ENCODE peak calls at places on chromosomes 13 and 19, in four cellular contexts. One of them, this sample, is unnamed.

GRCh38 chr13:105971312-105971711 is 564.1 kb downstream of the EFNB2 start:
- DNase-seq in MCF 10A: no peak
- DNase-seq in fibroblast of villous mesenchyme: peak
- DNase-seq in ovary: no peak
- DNase-seq in this sample: no peak

GRCh38 chr13:76386316-76386715 is 499.9 kb downstream of the KCTD12 start:
- DNase-seq in MCF 10A: no peak
- DNase-seq in fibroblast of villous mesenchyme: no peak
- DNase-seq in ovary: no peak
- DNase-seq in this sample: no peak

GRCh38 chr19:18660051-18660910 is 23.2 kb upstream of the CRTC1 start:
- DNase-seq in MCF 10A: peak
- DNase-seq in fibroblast of villous mesenchyme: peak
- DNase-seq in ovary: no peak
- DNase-seq in this sample: peak

GRCh38 chr19:6204866-6205723 is 69.6 kb downstream of the ACSBG2 start:
- DNase-seq in MCF 10A: no peak
- DNase-seq in fibroblast of villous mesenchyme: no peak
- DNase-seq in ovary: no peak
- DNase-seq in this sample: no peak

GRCh38 chr13:36297259-36297599 is 385 bp downstream of the CCDC169 start:
- DNase-seq in MCF 10A: peak
- DNase-seq in fibroblast of villous mesenchyme: peak
- DNase-seq in ovary: no peak
- DNase-seq in this sample: peak

GRCh38 chr13:20405691-20406090 is 120.0 kb downstream of the CRYL1 start:
- DNase-seq in MCF 10A: no peak
- DNase-seq in fibroblast of villous mesenchyme: no peak
- DNase-seq in ovary: peak
- DNase-seq in this sample: no peak

GRCh38 chr13:44679602-44680001 is 103.5 kb upstream of the TSC22D1 start:
- DNase-seq in MCF 10A: no peak
- DNase-seq in fibroblast of villous mesenchyme: no peak
- DNase-seq in ovary: no peak
- DNase-seq in this sample: no peak

GRCh38 chr13:98809345-98809777 is 56.9 kb upstream of the SLC15A1 start:
- DNase-seq in MCF 10A: no peak
- DNase-seq in fibroblast of villous mesenchyme: no peak
- DNase-seq in ovary: no peak
- DNase-seq in this sample: no peak

GRCh38 chr19:38531515-38531914 is 86.2 kb downstream of the MAP4K1 start:
- DNase-seq in MCF 10A: no peak
- DNase-seq in fibroblast of villous mesenchyme: no peak
- DNase-seq in ovary: no peak
- DNase-seq in this sample: no peak

GRCh38 chr19:6276447-6276846 is 3.3 kb downstream of the MLLT1 start:
- DNase-seq in MCF 10A: peak
- DNase-seq in fibroblast of villous mesenchyme: peak
- DNase-seq in ovary: peak
- DNase-seq in this sample: peak

GRCh38 chr13:107347641-107348369 is 779.9 kb upstream of the ARGLU1 start:
- DNase-seq in MCF 10A: no peak
- DNase-seq in fibroblast of villous mesenchyme: peak
- DNase-seq in ovary: no peak
- DNase-seq in this sample: peak

GRCh38 chr19:39409207-39409885 is 2.7 kb downstream of the ZFP36 start:
- DNase-seq in MCF 10A: peak
- DNase-seq in fibroblast of villous mesenchyme: peak
- DNase-seq in ovary: peak
- DNase-seq in this sample: peak

GRCh38 chr13:44404261-44405139 is 30.9 kb downstream of the SERP2 start:
- DNase-seq in MCF 10A: no peak
- DNase-seq in fibroblast of villous mesenchyme: no peak
- DNase-seq in ovary: no peak
- DNase-seq in this sample: no peak

DNA sequence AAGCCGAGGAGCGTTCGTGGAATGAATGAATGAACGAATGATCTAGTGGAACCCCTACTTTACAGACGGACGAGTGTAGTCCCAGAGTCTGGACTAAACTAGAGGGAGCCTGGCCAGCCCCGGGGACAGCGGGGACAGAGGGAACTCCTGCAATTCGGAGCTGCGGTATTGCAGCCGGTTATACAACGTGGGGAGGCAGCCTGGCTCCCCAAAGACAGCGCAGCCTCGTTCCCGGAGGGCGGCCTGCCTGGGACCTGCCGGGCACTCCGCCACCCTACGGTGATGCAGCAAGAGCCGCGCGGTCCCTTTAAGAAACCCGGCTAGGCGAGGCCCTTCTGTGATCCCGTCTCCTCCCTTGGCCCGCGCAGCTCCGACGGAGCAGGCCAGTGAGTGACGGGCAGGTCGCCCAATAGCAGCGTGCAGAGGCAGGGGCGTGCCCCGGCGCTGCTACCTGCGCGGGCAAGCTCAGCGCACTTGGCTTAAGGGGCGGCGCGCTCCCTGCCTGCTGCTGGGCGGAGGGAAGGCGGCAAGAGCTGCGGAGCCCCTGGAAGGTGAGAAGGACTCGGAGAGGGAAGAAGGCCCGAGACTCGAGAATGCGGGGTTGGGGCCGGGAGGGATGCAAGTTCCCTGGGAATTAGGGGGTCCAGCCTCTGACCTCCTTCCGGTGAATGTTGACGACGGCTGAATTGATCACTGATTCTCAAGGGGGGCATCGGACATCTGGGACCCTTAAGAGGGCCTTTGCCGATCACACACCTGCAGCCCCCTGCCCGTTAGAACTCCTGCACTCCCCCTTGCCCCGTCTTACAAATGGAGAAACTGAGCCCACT is at the start of gene ABCA7:
- DNase-seq in MCF 10A: peak
- DNase-seq in fibroblast of villous mesenchyme: peak
- DNase-seq in ovary: peak
- DNase-seq in this sample: peak
- TF ChIP-seq CTCF in MCF 10A: no peak
- TF ChIP-seq CTCF in fibroblast of villous mesenchyme: no peak
- TF ChIP-seq CTCF in ovary: no peak
- TF ChIP-seq CTCF in this sample: no peak

GRCh38 chr19:28502879-28503734 is 709.8 kb downstream of the UQCRFS1 start:
- DNase-seq in MCF 10A: no peak
- DNase-seq in fibroblast of villous mesenchyme: no peak
- DNase-seq in ovary: no peak
- DNase-seq in this sample: no peak

GRCh38 chr19:28500982-28501633 is 711.8 kb downstream of the UQCRFS1 start:
- DNase-seq in MCF 10A: no peak
- DNase-seq in fibroblast of villous mesenchyme: no peak
- DNase-seq in ovary: no peak
- DNase-seq in this sample: no peak

GRCh38 chr19:28504139-28504538 is 708.8 kb downstream of the UQCRFS1 start:
- DNase-seq in MCF 10A: no peak
- DNase-seq in fibroblast of villous mesenchyme: no peak
- DNase-seq in ovary: no peak
- DNase-seq in this sample: no peak

GRCh38 chr19:28500319-28500718 is 712.6 kb downstream of the UQCRFS1 start:
- DNase-seq in MCF 10A: no peak
- DNase-seq in fibroblast of villous mesenchyme: no peak
- DNase-seq in ovary: no peak
- DNase-seq in this sample: no peak

DNA sequence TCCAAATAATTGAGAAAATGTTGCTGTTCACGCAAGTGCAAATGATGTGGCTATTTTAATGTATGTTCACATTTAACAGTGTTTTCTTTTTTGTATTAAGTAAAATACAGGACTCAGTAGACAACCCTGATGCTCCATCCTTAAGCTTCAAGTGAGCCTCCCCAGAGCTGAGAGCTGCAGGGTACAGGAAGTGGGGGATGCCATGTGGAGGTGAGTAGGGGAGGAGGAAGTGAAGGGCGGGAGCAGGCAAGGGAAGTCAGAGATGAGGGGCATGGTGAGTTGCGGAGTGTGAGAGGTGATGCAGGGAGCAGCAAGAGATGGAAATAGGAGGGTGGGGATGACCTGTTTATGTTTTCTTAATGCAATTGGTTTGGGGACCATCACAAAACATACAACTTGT is 711.0 kb downstream of the UQCRFS1 start:
- DNase-seq in MCF 10A: no peak
- DNase-seq in fibroblast of villous mesenchyme: no peak
- DNase-seq in ovary: no peak
- DNase-seq in this sample: no peak
- TF ChIP-seq CTCF in MCF 10A: no peak
- TF ChIP-seq CTCF in fibroblast of villous mesenchyme: no peak
- TF ChIP-seq CTCF in ovary: no peak
- TF ChIP-seq CTCF in this sample: no peak

GRCh38 chr13:25249001-25249543 is 38.2 kb downstream of the MTMR6 start:
- DNase-seq in MCF 10A: peak
- DNase-seq in fibroblast of villous mesenchyme: peak
- DNase-seq in ovary: no peak
- DNase-seq in this sample: peak
- TF ChIP-seq CTCF in MCF 10A: peak
- TF ChIP-seq CTCF in fibroblast of villous mesenchyme: peak
- TF ChIP-seq CTCF in ovary: no peak
- TF ChIP-seq CTCF in this sample: peak

DNA sequence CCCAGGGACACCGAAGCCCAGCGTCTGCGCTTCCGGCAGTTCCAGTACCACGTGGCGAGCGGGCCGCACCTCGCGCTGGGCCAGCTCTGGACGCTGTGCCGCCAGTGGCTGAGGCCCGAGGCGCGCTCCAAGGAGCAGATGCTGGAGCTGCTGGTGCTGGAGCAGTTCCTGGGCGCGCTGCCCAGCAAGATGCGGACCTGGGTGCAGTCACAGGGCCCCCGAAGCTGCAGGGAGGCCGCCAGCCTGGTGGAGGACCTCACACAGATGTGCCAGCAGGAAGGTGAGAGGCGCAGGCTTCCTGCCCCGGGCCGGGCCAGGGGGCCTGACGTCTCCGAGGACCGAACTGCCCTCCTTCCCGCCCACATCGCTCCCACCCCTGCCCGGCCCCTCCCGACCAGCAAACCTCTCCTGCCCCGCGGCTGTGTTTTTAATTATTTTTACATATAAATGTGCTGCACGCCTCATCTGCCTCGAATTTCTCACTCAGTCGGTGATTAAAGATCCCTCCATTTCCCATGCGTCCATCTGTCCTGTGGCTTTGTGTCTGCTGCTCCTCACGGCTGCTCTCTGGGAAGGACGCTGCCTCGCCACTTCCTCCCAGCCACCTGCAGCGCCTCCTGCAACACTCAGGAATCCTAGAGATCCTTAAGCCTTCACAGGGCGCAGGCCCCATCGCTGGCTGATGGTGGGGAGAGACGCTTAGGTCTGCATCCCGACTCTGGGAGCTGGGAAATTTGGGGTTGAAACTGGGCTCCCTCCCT is 4.3 kb downstream of the ZSCAN1 start:
- DNase-seq in MCF 10A: no peak
- DNase-seq in fibroblast of villous mesenchyme: no peak
- DNase-seq in ovary: no peak
- DNase-seq in this sample: no peak
- TF ChIP-seq CTCF in MCF 10A: no peak
- TF ChIP-seq CTCF in fibroblast of villous mesenchyme: no peak
- TF ChIP-seq CTCF in ovary: no peak
- TF ChIP-seq CTCF in this sample: no peak

GRCh38 chr19:41352609-41353465 is 885 bp downstream of the TGFB1 start:
- DNase-seq in MCF 10A: peak
- DNase-seq in fibroblast of villous mesenchyme: peak
- DNase-seq in ovary: peak
- DNase-seq in this sample: peak
- TF ChIP-seq CTCF in MCF 10A: peak
- TF ChIP-seq CTCF in fibroblast of villous mesenchyme: peak
- TF ChIP-seq CTCF in ovary: no peak
- TF ChIP-seq CTCF in this sample: peak

GRCh38 chr19:16519230-16519687 is 23.0 kb downstream of the CHERP start:
- DNase-seq in MCF 10A: no peak
- DNase-seq in fibroblast of villous mesenchyme: no peak
- DNase-seq in ovary: no peak
- DNase-seq in this sample: no peak

GRCh38 chr19:16516923-16517610 is 20.9 kb downstream of the C19orf44 start:
- DNase-seq in MCF 10A: no peak
- DNase-seq in fibroblast of villous mesenchyme: no peak
- DNase-seq in ovary: no peak
- DNase-seq in this sample: no peak

GRCh38 chr19:16520074-16520973 is 21.9 kb downstream of the CHERP start:
- DNase-seq in MCF 10A: no peak
- DNase-seq in fibroblast of villous mesenchyme: no peak
- DNase-seq in ovary: no peak
- DNase-seq in this sample: no peak

GRCh38 chr19:16518061-16518460 is 21.9 kb downstream of the C19orf44 start:
- DNase-seq in MCF 10A: no peak
- DNase-seq in fibroblast of villous mesenchyme: no peak
- DNase-seq in ovary: no peak
- DNase-seq in this sample: no peak

GRCh38 chr19:16518483-16519229 is 22.5 kb downstream of the C19orf44 start:
- DNase-seq in MCF 10A: no peak
- DNase-seq in fibroblast of villous mesenchyme: no peak
- DNase-seq in ovary: no peak
- DNase-seq in this sample: no peak
- TF ChIP-seq CTCF in MCF 10A: no peak
- TF ChIP-seq CTCF in fibroblast of villous mesenchyme: peak
- TF ChIP-seq CTCF in ovary: no peak
- TF ChIP-seq CTCF in this sample: no peak

GRCh38 chr19:12284631-12285030 is 10.1 kb downstream of the ZNF44 start:
- DNase-seq in MCF 10A: no peak
- DNase-seq in fibroblast of villous mesenchyme: no peak
- DNase-seq in ovary: no peak
- DNase-seq in this sample: no peak

GRCh38 chr19:12278713-12279112 is 16.0 kb downstream of the ZNF44 start:
- DNase-seq in MCF 10A: no peak
- DNase-seq in fibroblast of villous mesenchyme: no peak
- DNase-seq in ovary: no peak
- DNase-seq in this sample: no peak

GRCh38 chr19:12289790-12290065 is 5.0 kb downstream of the ZNF44 start:
- DNase-seq in MCF 10A: no peak
- DNase-seq in fibroblast of villous mesenchyme: no peak
- DNase-seq in ovary: no peak
- DNase-seq in this sample: no peak

DNA sequence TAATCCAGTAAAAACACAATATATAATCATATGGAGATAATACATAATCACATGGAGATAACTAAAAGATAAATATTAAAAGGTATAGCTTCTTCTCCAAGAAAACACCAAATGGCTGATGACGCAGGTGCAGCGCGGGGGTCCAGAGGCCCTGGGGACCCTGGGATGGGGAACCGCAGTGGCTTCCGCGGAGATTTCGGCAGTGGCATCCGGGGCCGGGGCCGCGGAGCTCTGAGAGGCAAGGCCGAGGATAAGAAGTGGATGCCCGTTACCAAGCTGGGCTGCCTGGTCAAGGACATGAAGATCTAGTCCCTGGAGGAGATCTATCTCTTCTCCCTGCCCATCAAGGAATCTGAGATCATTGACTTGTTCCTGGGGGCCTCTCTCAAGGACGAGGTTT is 10.5 kb downstream of the ZNF44 start:
- DNase-seq in MCF 10A: no peak
- DNase-seq in fibroblast of villous mesenchyme: no peak
- DNase-seq in ovary: no peak
- DNase-seq in this sample: no peak
- TF ChIP-seq CTCF in MCF 10A: no peak
- TF ChIP-seq CTCF in fibroblast of villous mesenchyme: no peak
- TF ChIP-seq CTCF in ovary: no peak
- TF ChIP-seq CTCF in this sample: no peak

GRCh38 chr19:1590641-1591397 is 1.8 kb downstream of the MBD3 start:
- DNase-seq in MCF 10A: peak
- DNase-seq in fibroblast of villous mesenchyme: no peak
- DNase-seq in ovary: no peak
- DNase-seq in this sample: peak
- TF ChIP-seq CTCF in MCF 10A: peak
- TF ChIP-seq CTCF in fibroblast of villous mesenchyme: peak
- TF ChIP-seq CTCF in ovary: no peak
- TF ChIP-seq CTCF in this sample: peak

GRCh38 chr13:110712849-110713641 is 455 bp upstream of the ING1 start:
- DNase-seq in MCF 10A: peak
- DNase-seq in fibroblast of villous mesenchyme: peak
- DNase-seq in ovary: peak
- DNase-seq in this sample: peak
- TF ChIP-seq CTCF in MCF 10A: no peak
- TF ChIP-seq CTCF in fibroblast of villous mesenchyme: no peak
- TF ChIP-seq CTCF in ovary: no peak
- TF ChIP-seq CTCF in this sample: no peak

This sample was measured in fibroblast of mammary gland.